ENCODE peak calls at places on chromosomes 16 and 17, in five cellular contexts. Y, P, B, U and F are unnamed samples.

GRCh38 chr17:4897198-4897657 is 2.1 kb upstream of the C17orf107 start:
- DNase-seq in Y (no peak), P (no peak), B (no peak), U (no peak), F (no peak)

GRCh38 chr17:28227278-28228108 is 91.5 kb upstream of the TMEM97 start:
- DNase-seq in Y (peak; percentile 85), P (peak; percentile 78), B (peak; percentile 87), U (no peak), F (peak; percentile 81)

GRCh38 chr17:14307560-14308024 is 6.7 kb downstream of the HS3ST3B1 start:
- DNase-seq in Y (no peak), P (no peak), B (no peak), U (no peak), F (no peak)

GRCh38 chr16:72978212-72978611 is 69.7 kb downstream of the ZFHX3 start:
- DNase-seq in Y (no peak), P (no peak), B (no peak), U (peak; percentile 68), F (no peak)

GRCh38 chr17:66667491-66668030 is 167.4 kb upstream of the CACNG5 start:
- DNase-seq in Y (no peak), P (no peak), B (no peak), U (no peak), F (no peak)

GRCh38 chr16:10485698-10486382 is 94.6 kb downstream of the EMP2 start:
- DNase-seq in Y (no peak), P (no peak), B (no peak), U (no peak), F (no peak)

GRCh38 chr16:84737658-84738057 is 37.9 kb downstream of the USP10 start:
- DNase-seq in Y (peak; percentile 66), P (no peak), B (peak; percentile 62), U (no peak), F (peak; percentile 82)

GRCh38 chr16:66619534-66620418 is 15.3 kb downstream of the CMTM3 start:
- DNase-seq in Y (no peak), P (no peak), B (no peak), U (no peak), F (no peak)

GRCh38 chr16:49856741-49857330 is 924 bp upstream of the ZNF423 start:
- DNase-seq in Y (peak; percentile 69), P (peak; percentile 87), B (peak; percentile 74), U (peak; percentile 77), F (peak; percentile 86)

GRCh38 chr17:50659220-50659619 is 24.5 kb downstream of the ABCC3 start:
- DNase-seq in Y (no peak), P (no peak), B (no peak), U (no peak), F (no peak)

GRCh38 chr16:1296688-1297412 is 12.6 kb upstream of the UBE2I start:
- DNase-seq in Y (peak; percentile 64), P (no peak), B (no peak), U (peak; percentile 16), F (peak; percentile 43)

GRCh38 chr16:21100447-21100846 is 50.2 kb downstream of the DNAH3 start:
- DNase-seq in Y (no peak), P (no peak), B (no peak), U (no peak), F (no peak)

GRCh38 chr17:76781056-76781982 is 43.4 kb downstream of the MFSD11 start:
- DNase-seq in Y (no peak), P (no peak), B (no peak), U (no peak), F (no peak)

GRCh38 chr16:50196736-50197135 is 43.6 kb downstream of the TENT4B start:
- DNase-seq in Y (no peak), P (no peak), B (no peak), U (no peak), F (no peak)

GRCh38 chr17:17721140-17721668 is 39.9 kb downstream of the RAI1 start:
- DNase-seq in Y (no peak), P (no peak), B (no peak), U (no peak), F (no peak)

GRCh38 chr17:60277258-60277657 is 114.7 kb downstream of the USP32 start:
- DNase-seq in Y (no peak), P (no peak), B (no peak), U (no peak), F (no peak)

GRCh38 chr17:39820987-39821386 is 43.1 kb downstream of the IKZF3 start:
- DNase-seq in Y (no peak), P (no peak), B (no peak), U (no peak), F (no peak)

GRCh38 chr16:67243481-67243880 is 3.8 kb downstream of the FHOD1 start:
- DNase-seq in Y (no peak), P (no peak), B (no peak), U (no peak), F (no peak)

GRCh38 chr16:63890072-63890471 is 1231.8 kb downstream of the CDH11 start:
- DNase-seq in Y (peak; percentile 26), P (no peak), B (no peak), U (peak; percentile 6), F (no peak)

GRCh38 chr16:9033125-9033830 is 58.2 kb upstream of the HAPSTR1 start:
- DNase-seq in Y (peak; percentile 18), P (no peak), B (peak; percentile 64), U (peak; percentile 41), F (peak; percentile 59)

GRCh38 chr16:81869326-81869725 is 90.2 kb downstream of the PLCG2 start:
- DNase-seq in Y (no peak), P (no peak), B (no peak), U (no peak), F (no peak)

GRCh38 chr16:48182979-48183537 is 27.3 kb upstream of the ABCC12 start:
- DNase-seq in Y (no peak), P (no peak), B (no peak), U (no peak), F (no peak)

GRCh38 chr16:65268331-65268730 is 146.5 kb upstream of the CDH11 start:
- DNase-seq in Y (no peak), P (no peak), B (no peak), U (peak; percentile 12), F (no peak)

GRCh38 chr16:78405833-78406232 is 306.4 kb downstream of the WWOX start:
- DNase-seq in Y (no peak), P (no peak), B (no peak), U (no peak), F (no peak)

GRCh38 chr17:35368086-35368824 is 5.2 kb downstream of the SLFN11 start:
- DNase-seq in Y (no peak), P (no peak), B (no peak), U (no peak), F (peak; percentile 46)

GRCh38 chr17:47807421-47807820 is 14.2 kb downstream of the OSBPL7 start:
- DNase-seq in Y (no peak), P (peak; percentile 50), B (peak; percentile 11), U (no peak), F (no peak)

GRCh38 chr16:48907906-48908634 is 298.1 kb upstream of the N4BP1 start:
- DNase-seq in Y (no peak), P (peak; percentile 50), B (no peak), U (no peak), F (no peak)

GRCh38 chr17:4008496-4009163 is 44.4 kb upstream of the ATP2A3 start:
- DNase-seq in Y (no peak), P (peak; percentile 74), B (no peak), U (no peak), F (no peak)

GRCh38 chr16:85460252-85460982 is 152.7 kb upstream of the GSE1 start:
- DNase-seq in Y (no peak), P (no peak), B (no peak), U (no peak), F (no peak)

GRCh38 chr17:17742133-17742621 is 60.9 kb downstream of the RAI1 start:
- DNase-seq in Y (no peak), P (no peak), B (no peak), U (peak; percentile 64), F (no peak)

GRCh38 chr17:1002771-1003555 is 6.0 kb downstream of the TIMM22 start:
- DNase-seq in Y (no peak), P (no peak), B (no peak), U (peak; percentile 92), F (no peak)

GRCh38 chr16:29989111-29989858 is 6.1 kb downstream of the HIRIP3 start:
- DNase-seq in Y (no peak), P (no peak), B (no peak), U (no peak), F (peak; percentile 39)

DNA sequence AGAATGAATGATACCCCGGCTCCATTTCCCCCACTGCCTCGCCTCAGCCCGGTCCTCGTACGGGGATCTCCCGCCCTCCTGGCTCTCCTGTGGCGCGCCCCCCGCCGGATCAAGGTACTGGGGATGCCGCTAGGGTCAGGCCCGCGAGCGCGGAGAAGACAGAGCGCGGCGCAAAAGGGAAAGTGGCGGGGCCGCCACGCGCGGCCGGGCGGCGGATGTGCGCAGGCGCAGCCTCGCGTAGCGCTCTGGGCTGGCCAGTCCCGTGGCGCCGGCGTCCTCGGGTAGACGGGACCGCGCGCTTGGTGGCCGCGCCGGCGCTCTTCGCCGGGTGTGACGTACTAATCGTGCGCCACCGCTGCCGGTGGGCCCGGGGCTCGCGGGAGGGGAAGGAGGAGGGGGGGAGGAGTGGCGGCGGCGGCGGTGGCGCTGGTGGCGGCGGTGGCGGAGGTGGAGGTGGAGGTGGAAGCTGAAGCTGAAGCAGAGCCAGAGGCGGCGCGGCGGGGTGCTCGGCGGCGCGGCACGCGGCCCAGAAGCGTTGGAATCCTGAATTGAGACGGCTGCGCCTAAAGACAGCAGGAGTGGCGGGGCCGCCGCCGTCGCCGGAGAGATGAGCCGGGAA is at the start of gene SENP3:
- DNase-seq in Y (peak; percentile 90), P (peak; percentile 92), B (peak; percentile 92), U (peak; percentile 85), F (peak; percentile 93)
- TF ChIP-seq POLR2AphosphoS5 in Y (peak; percentile 79), P (no peak), B (no peak), U (peak; percentile 69), F (peak; percentile 66)

DNA sequence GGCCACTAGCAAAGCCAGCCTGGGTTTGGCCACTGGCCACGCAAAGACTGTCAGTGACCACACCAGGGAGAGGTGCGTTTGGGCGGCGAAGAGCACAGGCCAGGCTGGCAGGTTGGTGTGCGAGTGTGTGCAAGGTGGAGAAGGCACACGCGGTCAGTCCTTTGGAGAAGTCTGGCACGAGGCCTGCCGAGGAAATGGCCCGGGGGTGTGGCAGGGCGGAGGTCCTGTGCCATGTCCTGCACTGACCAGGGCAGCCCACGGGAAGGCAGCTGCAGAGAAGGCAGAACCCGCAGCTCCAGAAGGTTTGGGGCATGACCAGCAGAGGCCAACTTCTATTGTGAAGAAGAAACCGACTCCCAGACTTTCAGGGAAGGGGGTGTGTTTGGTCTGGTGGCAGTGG is 90.8 kb downstream of the ADCY9 start:
- DNase-seq in Y (no peak), P (no peak), B (no peak), U (no peak), F (no peak)
- TF ChIP-seq POLR2A in Y (no peak), P (no peak), B (no peak), U (no peak), F (no peak)

GRCh38 chr16:17850626-17851265 is 380.0 kb upstream of the XYLT1 start:
- DNase-seq in Y (no peak), P (no peak), B (no peak), U (no peak), F (no peak)
- TF ChIP-seq POLR2AphosphoS5 in Y (no peak), P (no peak), B (no peak), U (no peak), F (no peak)

GRCh38 chr16:70484867-70485266 is 30.5 kb downstream of the FCSK start:
- DNase-seq in Y (no peak), P (no peak), B (no peak), U (no peak), F (no peak)

GRCh38 chr16:70481929-70482536 is 27.6 kb downstream of the FCSK start:
- DNase-seq in Y (no peak), P (no peak), B (no peak), U (no peak), F (no peak)

GRCh38 chr16:70480127-70481105 is 26.0 kb downstream of the FCSK start:
- DNase-seq in Y (no peak), P (no peak), B (no peak), U (no peak), F (no peak)

GRCh38 chr16:70482624-70483023 is 28.2 kb downstream of the FCSK start:
- DNase-seq in Y (no peak), P (no peak), B (no peak), U (no peak), F (no peak)

GRCh38 chr16:70483426-70483825 is 29.0 kb downstream of the FCSK start:
- DNase-seq in Y (no peak), P (no peak), B (no peak), U (no peak), F (no peak)
- TF ChIP-seq POLR2A in Y (no peak), P (no peak), B (no peak), U (no peak), F (no peak)